ENCODE peak calls at places on chromosomes 7 and 10, in four cellular contexts. T, K, H and G are unnamed samples.

GRCh38 chr10:8151086-8151485 is 96.6 kb downstream of the GATA3 start:
- DNase-seq in K (no peak), T (no peak), H (no peak), G (no peak)

GRCh38 chr7:91636129-91636724 is 244.3 kb downstream of the MTERF1 start:
- DNase-seq in K (no peak), T (peak; percentile 15), H (no peak), G (peak; percentile 57)

GRCh38 chr10:127907411-127908105 is 655 bp downstream of the PTPRE start:
- DNase-seq in H (no peak), T (no peak), K (no peak), G (peak; percentile 74)

GRCh38 chr7:105304040-105304895 is 84.5 kb downstream of the SRPK2 start:
- DNase-seq in K (peak; percentile 77), H (peak; percentile 53), T (no peak), G (no peak)

GRCh38 chr7:100911484-100911883 is 15.8 kb upstream of the ACHE start:
- DNase-seq in K (no peak), T (no peak), H (no peak), G (no peak)

GRCh38 chr10:19097151-19097550 is 48.5 kb downstream of the MALRD1 start:
- DNase-seq in H (no peak), K (peak; percentile 20), T (no peak), G (no peak)

GRCh38 chr7:130875265-130875741 is 141.3 kb upstream of the KLF14 start:
- DNase-seq in K (peak; percentile 44), H (no peak), T (peak; percentile 87), G (peak; percentile 40)

GRCh38 chr7:135209225-135209834 is 2.0 kb downstream of the WDR91 start:
- DNase-seq in H (no peak), K (no peak), T (no peak), G (no peak)

GRCh38 chr10:95795602-95796001 is 39.6 kb downstream of the ENTPD1 start:
- DNase-seq in H (no peak), K (peak; percentile 36), T (no peak), G (peak; percentile 36)

GRCh38 chr7:132436121-132436520 is 140.1 kb downstream of the PLXNA4 start:
- DNase-seq in K (no peak), H (no peak), T (no peak), G (no peak)

GRCh38 chr10:23351914-23352313 is 7.3 kb upstream of the C10orf67 start:
- DNase-seq in K (peak; percentile 83), H (no peak), T (no peak), G (no peak)

GRCh38 chr7:44976040-44976745 is 2.6 kb downstream of the MYO1G start:
- DNase-seq in K (no peak), H (no peak), T (no peak), G (no peak)

GRCh38 chr10:92829042-92829785 is 19.1 kb upstream of the EXOC6 start:
- DNase-seq in T (peak; percentile 78), K (no peak), H (no peak), G (no peak)

GRCh38 chr10:48464121-48464870 is 140.6 kb downstream of the ARHGAP22 start:
- DNase-seq in K (no peak), H (no peak), T (no peak), G (no peak)

GRCh38 chr7:98287486-98287959 is 6.0 kb downstream of the BRI3 start:
- DNase-seq in T (no peak), H (no peak), K (no peak), G (no peak)

GRCh38 chr10:61904711-61905445 is 3.4 kb downstream of the ARID5B start:
- DNase-seq in H (peak; percentile 75), K (peak; percentile 80), T (peak; percentile 46), G (peak; percentile 79)

GRCh38 chr7:159093351-159093971 is 51.2 kb downstream of the VIPR2 start:
- DNase-seq in T (no peak), K (no peak), H (no peak), G (no peak)

GRCh38 chr10:84391326-84391725 is 62.9 kb downstream of the CCSER2 start:
- DNase-seq in K (peak; percentile 10), T (no peak), H (no peak), G (no peak)

GRCh38 chr7:22604246-22604645 is 104.3 kb upstream of the STEAP1B start:
- DNase-seq in T (no peak), H (no peak), K (peak; percentile 62), G (no peak)

GRCh38 chr10:124647421-124648130 is 96.6 kb downstream of the FAM53B start:
- DNase-seq in T (peak; percentile 72), H (peak; percentile 50), K (peak; percentile 20), G (peak; percentile 46)

GRCh38 chr10:131141645-131142445 is 169.7 kb downstream of the TCERG1L start:
- DNase-seq in T (no peak), K (no peak), H (no peak), G (no peak)

GRCh38 chr10:13528138-13528874 is 508 bp downstream of the BEND7 start:
- DNase-seq in H (no peak), K (no peak), T (peak; percentile 42), G (peak; percentile 29)

GRCh38 chr7:38034062-38034907 is 113.8 kb downstream of the EPDR1 start:
- DNase-seq in T (no peak), H (no peak), K (no peak), G (no peak)

GRCh38 chr7:101933028-101933427 is 115.6 kb downstream of the CUX1 start:
- DNase-seq in K (no peak), T (no peak), H (no peak), G (no peak)

GRCh38 chr10:104247513-104248146 is 7.1 kb upstream of the GSTO1 start:
- DNase-seq in K (no peak), H (no peak), T (no peak), G (no peak)

GRCh38 chr7:2024227-2024918 is 208.4 kb downstream of the MAD1L1 start:
- DNase-seq in K (no peak), T (no peak), H (no peak), G (no peak)

GRCh38 chr10:45044290-45044689 is 43.6 kb downstream of the ZNF22 start:
- DNase-seq in H (no peak), K (no peak), T (no peak), G (no peak)
- TF ChIP-seq FOS in H (no peak), K (no peak), T (no peak), G (no peak)

GRCh38 chr10:97321032-97321806 is 2.1 kb downstream of the FRAT1 start:
- DNase-seq in H (no peak), K (no peak), T (no peak), G (peak; percentile 26)

GRCh38 chr10:97320480-97321031 is 1.5 kb downstream of the FRAT1 start:
- DNase-seq in K (no peak), T (no peak), H (no peak), G (no peak)

GRCh38 chr10:97321807-97322195 is 2.7 kb downstream of the FRAT1 start:
- DNase-seq in H (no peak), T (no peak), K (no peak), G (no peak)

GRCh38 chr10:97318772-97319651 is at the start of gene FRAT1:
- DNase-seq in T (peak; percentile 78), H (peak; percentile 43), K (peak; percentile 93), G (peak; percentile 93)

GRCh38 chr10:97319671-97320479 is 804 bp downstream of the FRAT1 start:
- DNase-seq in K (no peak), H (no peak), T (no peak), G (peak; percentile 46)
- H3K9ac ChIP-seq in K (peak overlapping the region; percentile 43), H (peak overlapping the region; percentile 91), T (peak overlapping the region; percentile 100), G (peak overlapping the region; percentile 95)

DNA sequence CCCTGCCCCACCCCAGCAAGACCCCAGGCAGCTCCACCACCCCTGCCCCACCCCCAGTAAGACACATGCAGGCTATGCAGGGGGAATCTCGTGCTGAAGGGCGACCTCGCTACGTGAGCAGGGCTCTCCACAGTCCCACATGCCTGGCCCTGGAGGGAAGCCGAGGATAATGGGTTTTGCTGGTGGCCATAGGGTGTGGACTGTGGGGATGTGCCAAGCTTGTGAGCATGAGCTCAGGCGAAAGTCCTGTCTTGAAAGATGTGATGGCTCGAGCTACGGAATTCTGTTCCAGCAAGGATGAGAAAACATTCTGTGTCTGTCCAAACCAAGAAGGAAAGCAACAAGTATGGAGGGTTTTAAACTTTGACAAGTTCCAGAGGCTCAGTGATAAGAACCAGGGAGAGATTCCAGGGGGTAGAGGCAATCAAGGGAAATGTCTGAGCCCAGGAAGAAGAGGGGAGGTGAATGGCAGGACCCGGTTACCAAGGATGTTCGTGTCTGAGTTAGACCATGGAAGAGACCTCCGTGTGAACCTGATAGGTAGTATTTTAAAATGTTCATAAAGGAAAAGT is 63.1 kb downstream of the PYROXD2 start:
- DNase-seq in H (no peak), T (no peak), K (no peak), G (no peak)
- TF ChIP-seq FOS in H (no peak), T (no peak), K (no peak), G (no peak)

DNA sequence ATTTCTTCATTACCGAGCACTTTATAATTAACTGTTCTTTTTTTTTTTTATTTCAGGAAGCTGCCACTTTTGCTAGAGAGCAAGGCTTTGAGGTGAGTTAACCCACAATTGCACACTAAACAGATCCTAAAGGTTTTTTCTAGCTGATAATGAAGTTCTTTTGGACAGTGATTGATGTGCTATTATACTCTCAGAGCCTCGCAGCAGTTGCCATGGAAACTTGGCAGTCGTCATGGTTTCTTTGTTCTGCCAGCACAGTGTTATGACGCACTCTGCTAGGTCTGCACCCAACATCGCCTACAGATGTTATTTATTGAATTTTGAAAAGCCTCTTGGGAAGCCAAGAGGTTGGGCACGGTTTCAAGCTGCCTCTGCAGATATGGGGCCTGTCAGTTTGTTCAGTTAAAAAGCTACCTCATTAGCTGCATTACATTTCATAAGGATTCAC is 237.2 kb upstream of the KAT6B start:
- DNase-seq in K (peak; percentile 99), T (peak; percentile 55), H (peak; percentile 82), G (peak; percentile 99)
- H3K9ac ChIP-seq in K (no peak overlapping the region), T (no peak overlapping the region), H (no peak overlapping the region), G (peak overlapping the region; percentile 64)

DNA sequence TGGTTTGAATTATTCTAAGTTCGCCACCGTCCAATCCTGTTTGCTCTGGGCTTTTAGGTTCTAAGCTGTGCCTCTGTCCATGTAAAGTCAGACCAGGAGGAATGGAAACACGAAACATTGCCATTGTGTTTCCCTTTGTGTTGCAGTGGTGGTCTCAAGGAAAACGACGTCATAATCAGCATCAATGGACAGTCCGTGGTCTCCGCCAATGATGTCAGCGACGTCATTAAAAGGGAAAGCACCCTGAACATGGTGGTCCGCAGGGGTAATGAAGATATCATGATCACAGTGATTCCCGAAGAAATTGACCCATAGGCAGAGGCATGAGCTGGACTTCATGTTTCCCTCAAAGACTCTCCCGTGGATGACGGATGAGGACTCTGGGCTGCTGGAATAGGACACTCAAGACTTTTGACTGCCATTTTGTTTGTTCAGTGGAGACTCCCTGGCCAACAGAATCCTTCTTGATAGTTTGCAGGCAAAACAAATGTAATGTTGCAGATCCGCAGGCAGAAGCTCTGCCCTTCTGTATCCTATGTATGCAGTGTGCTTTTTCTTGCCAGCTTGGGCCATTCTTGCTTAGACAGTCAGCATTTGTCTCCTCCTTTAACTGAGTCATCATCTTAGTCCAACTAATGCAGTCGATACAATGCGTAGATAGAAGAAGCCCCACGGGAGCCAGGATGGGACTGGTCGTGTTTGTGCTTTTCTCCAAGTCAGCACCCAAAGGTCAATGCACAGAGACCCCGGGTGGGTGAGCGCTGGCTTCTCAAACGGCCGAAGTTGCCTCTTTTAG is 46.3 kb upstream of the DMBT1 start:
- DNase-seq in K (peak; percentile 55), T (no peak), H (no peak), G (no peak)
- TF ChIP-seq FOS in K (no peak), T (no peak), H (no peak), G (no peak)

GRCh38 chr7:73851410-73852338 is 9.3 kb upstream of the TMEM270 start:
- DNase-seq in T (peak; percentile 79), K (peak; percentile 99), H (peak; percentile 41), G (peak; percentile 97)
- H3K9ac ChIP-seq in T (no peak overlapping the region), K (peak overlapping the region; percentile 13), H (no peak overlapping the region), G (peak overlapping the region; percentile 74)

GRCh38 chr7:83001362-83002040 is 161.2 kb downstream of the PCLO start:
- DNase-seq in T (no peak), H (no peak), K (no peak), G (no peak)

GRCh38 chr7:83005410-83005809 is 157.3 kb downstream of the PCLO start:
- DNase-seq in T (no peak), K (no peak), H (no peak), G (peak; percentile 26)
- TF ChIP-seq FOS in T (no peak), K (no peak), H (no peak), G (no peak)